ENCODE peak calls at places on chromosomes 12 and 14, in seven cellular contexts. K is CD4-positive, CD25-positive, alpha-beta regulatory T cell; I is left lung; Y is GM04504; U is H9; W is ELR; N is frontal cortex. Q is an unnamed sample.

GRCh38 chr12:94725375-94726168 is 75.2 kb upstream of the TMCC3 start:
- DNase-seq in N (no peak), W (peak; percentile 77), I (no peak), Y (peak; percentile 4), U (peak; percentile 53), K (peak; percentile 8), Q (no peak)

GRCh38 chr12:95217377-95218163 is at the start of the genes FGD6 and VEZT:
- DNase-seq in W (peak; percentile 99), I (peak; percentile 99), Y (peak; percentile 99), N (peak; percentile 95), K (peak; percentile 99), U (peak; percentile 100), Q (peak; percentile 97)

GRCh38 chr12:122834229-122834920 is 882 bp upstream of the HIP1R start:
- DNase-seq in K (peak; percentile 22), I (no peak), W (peak; percentile 74), N (peak; percentile 65), Y (no peak), U (peak; percentile 90), Q (peak; percentile 40)

GRCh38 chr12:57740656-57741412 is 2.3 kb upstream of the AGAP2 start:
- DNase-seq in K (peak; percentile 94), U (peak; percentile 37), Y (no peak), N (no peak), I (no peak), W (no peak), Q (no peak)

GRCh38 chr12:116196752-116197718 is 80.5 kb downstream of the MED13L start:
- DNase-seq in K (no peak), W (no peak), I (no peak), U (no peak), N (no peak), Y (no peak), Q (no peak)

GRCh38 chr12:11812558-11813421 is 163.3 kb downstream of the ETV6 start:
- DNase-seq in U (peak; percentile 72), K (no peak), N (no peak), Y (no peak), I (peak; percentile 82), W (no peak), Q (peak; percentile 35)

GRCh38 chr14:99261916-99262787 is 9.8 kb downstream of the BCL11B start:
- DNase-seq in W (no peak), I (no peak), N (no peak), Y (no peak), K (peak; percentile 98), U (no peak), Q (no peak)

GRCh38 chr12:26523708-26524150 is 309.3 kb downstream of the ITPR2 start:
- DNase-seq in U (no peak), N (peak; percentile 28), I (peak; percentile 85), Y (peak; percentile 86), K (no peak), W (peak; percentile 62), Q (no peak)

GRCh38 chr14:72142328-72142727 is 210.1 kb downstream of the RGS6 start:
- DNase-seq in I (no peak), K (no peak), U (no peak), N (no peak), W (no peak), Y (no peak), Q (no peak)

GRCh38 chr12:32369202-32369601 is 30.2 kb upstream of the FGD4 start:
- DNase-seq in Y (no peak), W (no peak), K (no peak), I (no peak), U (no peak), N (no peak), Q (no peak)

GRCh38 chr14:22650960-22651521 is 6.9 kb upstream of the OR6J1 start:
- DNase-seq in Y (no peak), K (no peak), I (no peak), W (peak; percentile 39), U (no peak), N (no peak), Q (no peak)

GRCh38 chr12:106112094-106112822 is 26.5 kb downstream of the NUAK1 start:
- DNase-seq in W (no peak), K (no peak), U (peak; percentile 54), I (no peak), Y (no peak), N (no peak), Q (no peak)